ENCODE peak calls at places on chromosomes 7 and 10, in four cellular contexts. One of them, this sample, is unnamed.

GRCh38 chr7:116686812-116687419 is 14.9 kb downstream of the MET start:
- DNase-seq in astrocyte of the spinal cord: no peak
- DNase-seq in fibroblast of pulmonary artery: no peak
- DNase-seq in GM10248: no peak
- DNase-seq in this sample: no peak

GRCh38 chr7:16934947-16935742 is 53.4 kb upstream of the AGR3 start:
- DNase-seq in fibroblast of pulmonary artery: no peak
- DNase-seq in astrocyte of the spinal cord: no peak
- DNase-seq in GM10248: no peak
- DNase-seq in this sample: no peak

GRCh38 chr7:150931199-150931869 is 46.8 kb downstream of the KCNH2 start:
- DNase-seq in GM10248: no peak
- DNase-seq in astrocyte of the spinal cord: no peak
- DNase-seq in fibroblast of pulmonary artery: no peak
- DNase-seq in this sample: no peak

GRCh38 chr10:29923416-29923970 is 135.9 kb downstream of the JCAD start:
- DNase-seq in GM10248: no peak
- DNase-seq in astrocyte of the spinal cord: no peak
- DNase-seq in fibroblast of pulmonary artery: no peak
- DNase-seq in this sample: no peak

GRCh38 chr7:134200970-134201369 is 73.8 kb downstream of the LRGUK start:
- DNase-seq in astrocyte of the spinal cord: no peak
- DNase-seq in fibroblast of pulmonary artery: no peak
- DNase-seq in GM10248: no peak
- DNase-seq in this sample: no peak

GRCh38 chr7:152886579-152887117 is 127.1 kb downstream of the ACTR3B start:
- DNase-seq in astrocyte of the spinal cord: no peak
- DNase-seq in fibroblast of pulmonary artery: no peak
- DNase-seq in GM10248: no peak
- DNase-seq in this sample: no peak

GRCh38 chr10:100184426-100185219 is 1.2 kb downstream of the ERLIN1 start:
- DNase-seq in fibroblast of pulmonary artery: peak; percentile 28
- DNase-seq in astrocyte of the spinal cord: peak; percentile 36
- DNase-seq in GM10248: peak; percentile 27
- DNase-seq in this sample: peak; percentile 17

GRCh38 chr7:85185355-85186082 is 1.3 kb downstream of the SEMA3D start:
- DNase-seq in astrocyte of the spinal cord: peak; percentile 71
- DNase-seq in GM10248: peak; percentile 7
- DNase-seq in fibroblast of pulmonary artery: peak; percentile 75
- DNase-seq in this sample: peak; percentile 82

GRCh38 chr10:73647211-73647874 is 6.1 kb upstream of the MYOZ1 start:
- DNase-seq in fibroblast of pulmonary artery: peak; percentile 26
- DNase-seq in GM10248: no peak
- DNase-seq in astrocyte of the spinal cord: peak; percentile 42
- DNase-seq in this sample: no peak

GRCh38 chr10:108362956-108363355 is 1198.5 kb upstream of the SORCS1 start:
- DNase-seq in GM10248: no peak
- DNase-seq in astrocyte of the spinal cord: no peak
- DNase-seq in fibroblast of pulmonary artery: no peak
- DNase-seq in this sample: no peak

GRCh38 chr7:41465571-41465970 is 237.3 kb downstream of the INHBA start:
- DNase-seq in astrocyte of the spinal cord: no peak
- DNase-seq in fibroblast of pulmonary artery: no peak
- DNase-seq in GM10248: no peak
- DNase-seq in this sample: no peak

GRCh38 chr10:11146402-11147171 is 128.9 kb downstream of the CELF2 start:
- DNase-seq in GM10248: no peak
- DNase-seq in fibroblast of pulmonary artery: peak; percentile 22
- DNase-seq in astrocyte of the spinal cord: no peak
- DNase-seq in this sample: no peak

GRCh38 chr7:17713584-17713983 is 226.7 kb downstream of the SNX13 start:
- DNase-seq in fibroblast of pulmonary artery: no peak
- DNase-seq in astrocyte of the spinal cord: no peak
- DNase-seq in GM10248: no peak
- DNase-seq in this sample: no peak

GRCh38 chr10:85674851-85675250 is 691.7 kb downstream of the GRID1 start:
- DNase-seq in GM10248: no peak
- DNase-seq in fibroblast of pulmonary artery: no peak
- DNase-seq in astrocyte of the spinal cord: no peak
- DNase-seq in this sample: no peak

GRCh38 chr7:17234398-17235021 is 63.9 kb upstream of the AHR start:
- DNase-seq in GM10248: peak; percentile 58
- DNase-seq in fibroblast of pulmonary artery: peak; percentile 96
- DNase-seq in astrocyte of the spinal cord: peak; percentile 96
- DNase-seq in this sample: peak; percentile 95

GRCh38 chr10:96695366-96695765 is 24.9 kb downstream of the PIK3AP1 start:
- DNase-seq in astrocyte of the spinal cord: no peak
- DNase-seq in fibroblast of pulmonary artery: no peak
- DNase-seq in GM10248: no peak
- DNase-seq in this sample: no peak

GRCh38 chr7:2760098-2760889 is 72.3 kb downstream of the AMZ1 start:
- DNase-seq in GM10248: no peak
- DNase-seq in fibroblast of pulmonary artery: peak; percentile 58
- DNase-seq in astrocyte of the spinal cord: peak; percentile 43
- DNase-seq in this sample: no peak

GRCh38 chr10:52031771-52032170 is 282.3 kb upstream of the DKK1 start:
- DNase-seq in fibroblast of pulmonary artery: peak; percentile 2
- DNase-seq in astrocyte of the spinal cord: no peak
- DNase-seq in GM10248: no peak
- DNase-seq in this sample: no peak

GRCh38 chr10:112409274-112409673 is 35.4 kb downstream of the ACSL5 start:
- DNase-seq in GM10248: no peak
- DNase-seq in fibroblast of pulmonary artery: no peak
- DNase-seq in astrocyte of the spinal cord: no peak
- DNase-seq in this sample: no peak

GRCh38 chr10:112404612-112405011 is 30.7 kb downstream of the ACSL5 start:
- DNase-seq in astrocyte of the spinal cord: no peak
- DNase-seq in GM10248: no peak
- DNase-seq in fibroblast of pulmonary artery: peak; percentile 4
- DNase-seq in this sample: no peak

GRCh38 chr10:112409755-112410154 is 35.8 kb downstream of the ACSL5 start:
- DNase-seq in GM10248: no peak
- DNase-seq in fibroblast of pulmonary artery: no peak
- DNase-seq in astrocyte of the spinal cord: no peak
- DNase-seq in this sample: no peak

GRCh38 chr10:112402917-112403316 is 29.0 kb downstream of the ACSL5 start:
- DNase-seq in astrocyte of the spinal cord: no peak
- DNase-seq in fibroblast of pulmonary artery: no peak
- DNase-seq in GM10248: no peak
- DNase-seq in this sample: no peak

GRCh38 chr10:112407696-112408095 is 33.8 kb downstream of the ACSL5 start:
- DNase-seq in fibroblast of pulmonary artery: no peak
- DNase-seq in GM10248: no peak
- DNase-seq in astrocyte of the spinal cord: no peak
- DNase-seq in this sample: no peak
- TF ChIP-seq CTCF in fibroblast of pulmonary artery: no peak
- TF ChIP-seq CTCF in GM10248: no peak
- TF ChIP-seq CTCF in astrocyte of the spinal cord: no peak
- TF ChIP-seq CTCF in this sample: no peak

GRCh38 chr7:101075646-101076045 is 9.6 kb upstream of the TRIM56 start:
- DNase-seq in GM10248: no peak
- DNase-seq in fibroblast of pulmonary artery: peak; percentile 42
- DNase-seq in astrocyte of the spinal cord: no peak
- DNase-seq in this sample: no peak

GRCh38 chr7:101081432-101081831 is 3.8 kb upstream of the TRIM56 start:
- DNase-seq in fibroblast of pulmonary artery: no peak
- DNase-seq in GM10248: no peak
- DNase-seq in astrocyte of the spinal cord: no peak
- DNase-seq in this sample: no peak

GRCh38 chr7:101077303-101078086 is 7.8 kb upstream of the TRIM56 start:
- DNase-seq in GM10248: peak; percentile 87
- DNase-seq in fibroblast of pulmonary artery: peak; percentile 74
- DNase-seq in astrocyte of the spinal cord: peak; percentile 72
- DNase-seq in this sample: peak; percentile 80
- TF ChIP-seq CTCF in GM10248: peak; percentile 99
- TF ChIP-seq CTCF in fibroblast of pulmonary artery: peak; percentile 97
- TF ChIP-seq CTCF in astrocyte of the spinal cord: peak; percentile 97
- TF ChIP-seq CTCF in this sample: peak; percentile 90

GRCh38 chr10:122548699-122549098 is 11.9 kb upstream of the DMBT1 start:
- DNase-seq in astrocyte of the spinal cord: no peak
- DNase-seq in GM10248: no peak
- DNase-seq in fibroblast of pulmonary artery: no peak
- DNase-seq in this sample: no peak

GRCh38 chr10:122550983-122551382 is 9.6 kb upstream of the DMBT1 start:
- DNase-seq in GM10248: no peak
- DNase-seq in fibroblast of pulmonary artery: no peak
- DNase-seq in astrocyte of the spinal cord: no peak
- DNase-seq in this sample: no peak

GRCh38 chr10:122553341-122553740 is 7.2 kb upstream of the DMBT1 start:
- DNase-seq in fibroblast of pulmonary artery: peak; percentile 15
- DNase-seq in astrocyte of the spinal cord: no peak
- DNase-seq in GM10248: no peak
- DNase-seq in this sample: no peak

GRCh38 chr10:122550427-122550826 is 10.1 kb upstream of the DMBT1 start:
- DNase-seq in fibroblast of pulmonary artery: no peak
- DNase-seq in astrocyte of the spinal cord: no peak
- DNase-seq in GM10248: no peak
- DNase-seq in this sample: no peak

GRCh38 chr10:122551450-122551849 is 9.1 kb upstream of the DMBT1 start:
- DNase-seq in astrocyte of the spinal cord: no peak
- DNase-seq in GM10248: peak; percentile 29
- DNase-seq in fibroblast of pulmonary artery: no peak
- DNase-seq in this sample: no peak
- TF ChIP-seq CTCF in astrocyte of the spinal cord: no peak
- TF ChIP-seq CTCF in GM10248: no peak
- TF ChIP-seq CTCF in fibroblast of pulmonary artery: no peak
- TF ChIP-seq CTCF in this sample: no peak

GRCh38 chr10:132551808-132552130 is 14.2 kb downstream of the INPP5A start:
- DNase-seq in fibroblast of pulmonary artery: no peak
- DNase-seq in GM10248: no peak
- DNase-seq in astrocyte of the spinal cord: no peak
- DNase-seq in this sample: no peak

GRCh38 chr10:132548869-132549268 is 11.3 kb downstream of the INPP5A start:
- DNase-seq in GM10248: no peak
- DNase-seq in fibroblast of pulmonary artery: no peak
- DNase-seq in astrocyte of the spinal cord: no peak
- DNase-seq in this sample: no peak

GRCh38 chr10:132549416-132549815 is 11.8 kb downstream of the INPP5A start:
- DNase-seq in GM10248: peak; percentile 10
- DNase-seq in astrocyte of the spinal cord: no peak
- DNase-seq in fibroblast of pulmonary artery: no peak
- DNase-seq in this sample: no peak

GRCh38 chr10:132550366-132551092 is 12.9 kb downstream of the INPP5A start:
- DNase-seq in astrocyte of the spinal cord: no peak
- DNase-seq in fibroblast of pulmonary artery: no peak
- DNase-seq in GM10248: peak; percentile 15
- DNase-seq in this sample: no peak

GRCh38 chr10:132551093-132551807 is 13.7 kb downstream of the INPP5A start:
- DNase-seq in fibroblast of pulmonary artery: no peak
- DNase-seq in astrocyte of the spinal cord: no peak
- DNase-seq in GM10248: peak; percentile 69
- DNase-seq in this sample: no peak
- TF ChIP-seq CTCF in fibroblast of pulmonary artery: no peak
- TF ChIP-seq CTCF in astrocyte of the spinal cord: no peak
- TF ChIP-seq CTCF in GM10248: peak; percentile 25
- TF ChIP-seq CTCF in this sample: no peak

DNA sequence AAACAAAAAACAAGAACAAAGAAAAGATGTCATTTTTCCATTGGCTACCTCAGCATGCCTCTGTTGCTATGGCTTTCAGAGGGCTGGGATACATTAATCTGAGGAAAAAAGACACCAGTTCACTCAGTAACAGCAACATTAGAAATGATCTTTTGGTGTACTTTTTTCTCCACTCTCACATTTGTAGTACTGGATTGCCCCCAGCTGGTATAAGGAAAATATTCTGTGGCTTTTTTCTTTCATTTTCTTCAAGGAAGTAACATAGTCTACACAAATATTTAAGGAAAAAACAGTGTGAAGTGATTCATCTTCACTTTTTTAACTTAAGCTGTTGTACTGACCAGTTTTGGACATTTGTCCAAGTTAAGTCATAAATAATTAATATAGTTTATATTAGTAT is 482.3 kb downstream of the SORCS1 start:
- DNase-seq in fibroblast of pulmonary artery: peak; percentile 8
- DNase-seq in astrocyte of the spinal cord: peak; percentile 1
- DNase-seq in GM10248: no peak
- DNase-seq in this sample: no peak
- TF ChIP-seq CTCF in fibroblast of pulmonary artery: peak; percentile 1
- TF ChIP-seq CTCF in astrocyte of the spinal cord: no peak
- TF ChIP-seq CTCF in GM10248: no peak
- TF ChIP-seq CTCF in this sample: peak; percentile 49

DNA sequence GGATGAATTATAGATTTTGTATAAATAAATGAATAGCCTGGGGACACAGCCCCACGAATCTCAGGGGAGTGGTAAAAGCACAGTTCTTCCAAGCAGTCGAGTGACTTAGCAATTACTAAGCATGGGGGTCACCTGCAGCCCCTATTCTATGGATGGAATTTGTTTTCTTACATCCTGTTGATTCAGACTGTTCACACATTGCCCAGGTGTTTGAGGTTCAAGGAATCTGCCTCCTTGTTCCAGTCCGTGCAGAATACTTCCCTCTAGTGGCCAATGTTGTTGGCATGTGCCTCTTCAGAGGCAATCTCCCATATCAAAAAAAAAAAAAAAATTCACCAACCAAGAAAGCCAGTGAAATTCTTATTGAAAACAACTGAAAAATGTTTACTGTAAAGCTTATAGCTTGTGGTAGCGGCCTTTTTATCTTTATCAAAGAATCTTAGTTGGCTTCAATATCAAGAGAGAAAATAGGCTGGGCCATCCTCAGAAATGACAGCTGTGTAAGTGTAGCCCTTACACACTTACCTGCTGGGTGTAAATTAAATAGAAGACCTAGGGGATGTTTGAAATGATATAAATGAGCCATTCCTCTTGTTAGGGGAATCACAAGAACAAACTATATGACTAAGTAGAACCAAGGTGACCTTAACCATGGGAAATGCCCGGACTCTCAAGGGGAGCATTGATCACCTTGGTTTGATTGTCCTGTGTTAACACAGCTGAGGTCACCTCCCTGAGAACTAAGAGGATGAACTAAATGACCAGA is 7.8 kb downstream of the LIPM start:
- DNase-seq in astrocyte of the spinal cord: peak; percentile 71
- DNase-seq in fibroblast of pulmonary artery: peak; percentile 83
- DNase-seq in GM10248: peak; percentile 35
- DNase-seq in this sample: peak; percentile 63
- TF ChIP-seq CTCF in astrocyte of the spinal cord: peak; percentile 85
- TF ChIP-seq CTCF in fibroblast of pulmonary artery: peak; percentile 93
- TF ChIP-seq CTCF in GM10248: peak; percentile 62
- TF ChIP-seq CTCF in this sample: peak; percentile 93

GRCh38 chr7:20350996-20351692 is 20.4 kb downstream of the ITGB8 start:
- DNase-seq in GM10248: no peak
- DNase-seq in fibroblast of pulmonary artery: no peak
- DNase-seq in astrocyte of the spinal cord: peak; percentile 18
- DNase-seq in this sample: no peak

GRCh38 chr7:20350518-20350951 is 19.8 kb downstream of the ITGB8 start:
- DNase-seq in fibroblast of pulmonary artery: no peak
- DNase-seq in astrocyte of the spinal cord: peak; percentile 41
- DNase-seq in GM10248: no peak
- DNase-seq in this sample: no peak

GRCh38 chr7:20354825-20355466 is 24.2 kb downstream of the ITGB8 start:
- DNase-seq in astrocyte of the spinal cord: no peak
- DNase-seq in fibroblast of pulmonary artery: no peak
- DNase-seq in GM10248: no peak
- DNase-seq in this sample: no peak

GRCh38 chr7:20351901-20352300 is 21.2 kb downstream of the ITGB8 start:
- DNase-seq in fibroblast of pulmonary artery: peak; percentile 69
- DNase-seq in GM10248: no peak
- DNase-seq in astrocyte of the spinal cord: peak; percentile 72
- DNase-seq in this sample: peak; percentile 5

GRCh38 chr7:20352573-20353304 is 22.0 kb downstream of the ITGB8 start:
- DNase-seq in GM10248: no peak
- DNase-seq in astrocyte of the spinal cord: peak; percentile 57
- DNase-seq in fibroblast of pulmonary artery: peak; percentile 79
- DNase-seq in this sample: no peak
- TF ChIP-seq CTCF in GM10248: no peak
- TF ChIP-seq CTCF in astrocyte of the spinal cord: no peak
- TF ChIP-seq CTCF in fibroblast of pulmonary artery: no peak
- TF ChIP-seq CTCF in this sample: no peak

This sample was measured in HFFc6.